ENCODE peak calls at places on chromosome 16, in five cellular contexts. B is WERI-Rb-1, A is A549, C is endodermal cell, O is astrocyte. R is an unnamed sample.

GRCh38 chr16:72300892-72301291 is 128.9 kb upstream of the PMFBP1 start:
- DNase-seq in O (no peak), C (no peak), A (no peak), B (no peak), R (no peak)

GRCh38 chr16:47359478-47359877 is 101.4 kb downstream of the ITFG1 start:
- DNase-seq in A (no peak), B (no peak), O (no peak), C (no peak), R (peak; percentile 46)

GRCh38 chr16:55480228-55480655 is 1.2 kb downstream of the MMP2 start:
- DNase-seq in B (no peak), O (peak; percentile 90), C (peak; percentile 80), A (no peak), R (peak; percentile 63)

GRCh38 chr16:55555436-55555835 is 11.0 kb upstream of the CAPNS2 start:
- DNase-seq in O (peak; percentile 32), B (no peak), C (no peak), A (no peak), R (no peak)

GRCh38 chr16:67833035-67833417 is 9.1 kb upstream of the THAP11 start:
- DNase-seq in A (no peak), O (peak; percentile 69), B (no peak), C (peak; percentile 55), R (no peak)

GRCh38 chr16:4376126-4376819 is 4.6 kb downstream of the VASN start:
- DNase-seq in C (no peak), B (no peak), A (no peak), O (peak; percentile 78), R (peak; percentile 96)

GRCh38 chr16:87836844-87837581 is 32.3 kb downstream of the SLC7A5 start:
- DNase-seq in O (no peak), A (no peak), B (no peak), C (no peak), R (no peak)

GRCh38 chr16:715448-716249 is 731 bp downstream of the METRN start:
- DNase-seq in O (no peak), C (peak; percentile 79), B (peak; percentile 46), A (no peak), R (no peak)

GRCh38 chr16:66927012-66927436 is 1.7 kb upstream of the RRAD start:
- DNase-seq in B (no peak), A (peak; percentile 52), C (peak; percentile 68), O (peak; percentile 89), R (no peak)

GRCh38 chr16:26992661-26993365 is 73.9 kb upstream of the C16orf82 start:
- DNase-seq in B (peak; percentile 45), O (no peak), A (no peak), C (peak; percentile 49), R (no peak)

GRCh38 chr16:89102035-89102776 is 8.6 kb downstream of the ACSF3 start:
- DNase-seq in O (no peak), B (no peak), C (peak; percentile 70), A (no peak), R (no peak)

GRCh38 chr16:10514369-10515055 is 65.9 kb downstream of the EMP2 start:
- DNase-seq in O (peak; percentile 30), B (peak; percentile 42), A (peak; percentile 40), C (peak; percentile 77), R (peak; percentile 65)

GRCh38 chr16:11624205-11624604 is 37.5 kb upstream of the LITAF start:
- DNase-seq in B (no peak), A (no peak), C (no peak), O (no peak), R (no peak)

GRCh38 chr16:85491798-85492616 is 121.1 kb upstream of the GSE1 start:
- DNase-seq in C (peak; percentile 71), B (no peak), O (peak; percentile 11), A (no peak), R (peak; percentile 95)

GRCh38 chr16:86508947-86509758 is 1.2 kb upstream of the FOXF1 start:
- DNase-seq in A (no peak), O (peak; percentile 76), B (no peak), C (peak; percentile 78), R (no peak)

GRCh38 chr16:31147574-31147973 is 2.3 kb downstream of the PRSS36 start:
- DNase-seq in B (no peak), A (no peak), C (no peak), O (no peak), R (no peak)

GRCh38 chr16:3012828-3013420 is at the start of gene CLDN9:
- DNase-seq in B (peak; percentile 66), C (peak; percentile 88), O (no peak), A (no peak), R (peak; percentile 61)

GRCh38 chr16:57645691-57646387 is 17.4 kb downstream of the ADGRG1 start:
- DNase-seq in O (no peak), C (no peak), B (no peak), A (no peak), R (no peak)

GRCh38 chr16:20910781-20911321 is 10.3 kb downstream of the LYRM1 start:
- DNase-seq in O (peak; percentile 96), C (no peak), B (no peak), A (no peak), R (no peak)
- H3K27ac ChIP-seq in O (peak overlapping the region; percentile 86), C (no peak overlapping the region), B (no peak overlapping the region), A (peak overlapping the region; percentile 67), R (peak overlapping the region; percentile 66)

DNA sequence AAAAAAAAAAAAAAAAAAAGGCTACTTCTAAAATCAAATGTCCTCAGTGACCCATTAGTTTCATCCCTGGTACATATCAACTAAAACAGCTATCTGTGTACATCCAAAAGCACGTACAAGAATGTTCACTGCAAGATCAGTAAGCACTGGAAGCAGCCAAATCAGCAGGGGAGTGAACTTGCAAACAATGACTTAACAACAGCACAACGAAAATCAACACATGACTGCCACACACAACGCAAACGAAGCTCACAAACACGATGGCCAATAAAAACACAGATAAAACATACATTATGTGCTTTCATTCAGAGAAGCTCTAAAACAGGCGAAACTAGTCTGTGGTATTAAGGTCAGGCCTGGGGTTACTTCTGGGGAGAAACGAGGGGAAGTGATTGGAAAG is 60.6 kb downstream of the XPO6 start:
- DNase-seq in A (no peak), C (no peak), B (no peak), O (no peak), R (no peak)
- H3K4me3 ChIP-seq in A (no peak overlapping the region), C (no peak overlapping the region), B (no peak overlapping the region), O (no peak overlapping the region), R (no peak overlapping the region)

DNA sequence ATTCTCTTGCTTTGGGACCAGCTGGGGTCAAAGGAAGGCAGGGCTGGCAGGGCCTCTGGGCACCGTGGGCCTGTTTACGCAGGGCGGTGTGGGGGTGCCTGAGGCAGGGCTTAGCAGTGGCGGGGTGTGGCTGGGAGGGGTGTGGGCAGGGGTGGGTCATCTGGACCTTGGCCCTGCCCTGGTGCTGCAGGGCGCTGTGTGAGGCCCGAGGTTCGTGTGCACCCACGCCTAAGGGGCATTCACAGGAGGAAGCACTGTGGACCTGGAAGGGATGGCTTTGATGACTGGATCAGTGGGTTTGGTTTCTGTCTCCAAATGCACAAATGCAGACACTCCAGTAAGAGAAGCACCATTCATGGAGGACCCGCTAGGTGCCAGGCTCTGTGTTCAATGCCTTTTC is 37.3 kb downstream of the BCO1 start:
- DNase-seq in A (no peak), C (no peak), B (no peak), O (no peak), R (peak; percentile 68)
- H3K27ac ChIP-seq in A (no peak overlapping the region), C (no peak overlapping the region), B (no peak overlapping the region), O (no peak overlapping the region), R (peak overlapping the region; percentile 83)

GRCh38 chr16:75559564-75560372 is 3.7 kb upstream of the TMEM231 start:
- DNase-seq in C (peak; percentile 59), A (no peak), O (peak; percentile 73), B (no peak), R (no peak)
- H3K4me3 ChIP-seq in C (no peak overlapping the region), A (no peak overlapping the region), O (no peak overlapping the region), B (no peak overlapping the region), R (no peak overlapping the region)

GRCh38 chr16:51988977-51989376 is 558.0 kb downstream of the TOX3 start:
- DNase-seq in B (no peak), C (no peak), A (no peak), O (no peak), R (no peak)
- H3K27ac ChIP-seq in B (no peak overlapping the region), C (no peak overlapping the region), A (no peak overlapping the region), O (no peak overlapping the region), R (no peak overlapping the region)